ENCODE peak calls at places on chromosomes 4 and X, in five cellular contexts. One of them, this sample, is unnamed.

GRCh38 chr4:21726255-21726815 is 222.2 kb downstream of the KCNIP4 start:
- DNase-seq in iPS DF 6.9: no peak
- DNase-seq in tibial artery: no peak
- DNase-seq in A549: no peak
- DNase-seq in suprapubic skin: no peak
- DNase-seq in this sample: no peak

GRCh38 chr4:156391297-156391653 is 437.6 kb upstream of the CTSO start:
- DNase-seq in iPS DF 6.9: no peak
- DNase-seq in tibial artery: no peak
- DNase-seq in A549: no peak
- DNase-seq in suprapubic skin: no peak
- DNase-seq in this sample: no peak

GRCh38 chrX:11187001-11187400 is 75.9 kb downstream of the HCCS start:
- DNase-seq in iPS DF 6.9: no peak
- DNase-seq in tibial artery: no peak
- DNase-seq in A549: no peak
- DNase-seq in suprapubic skin: no peak
- DNase-seq in this sample: no peak

GRCh38 chrX:118350221-118350620 is 4.3 kb downstream of the WDR44 start:
- DNase-seq in iPS DF 6.9: no peak
- DNase-seq in tibial artery: no peak
- DNase-seq in A549: no peak
- DNase-seq in suprapubic skin: no peak
- DNase-seq in this sample: no peak

GRCh38 chr4:170091069-170091696 is 1.4 kb upstream of the AADAT start:
- DNase-seq in iPS DF 6.9: no peak
- DNase-seq in tibial artery: peak
- DNase-seq in A549: no peak
- DNase-seq in suprapubic skin: no peak
- DNase-seq in this sample: peak

GRCh38 chr4:144353240-144353639 is 212.7 kb upstream of the GYPA start:
- DNase-seq in iPS DF 6.9: no peak
- DNase-seq in tibial artery: no peak
- DNase-seq in A549: no peak
- DNase-seq in suprapubic skin: no peak
- DNase-seq in this sample: peak

GRCh38 chr4:120922390-120923200 is at the start of gene PRDM5:
- DNase-seq in iPS DF 6.9: peak
- DNase-seq in tibial artery: peak
- DNase-seq in A549: peak
- DNase-seq in suprapubic skin: no peak
- DNase-seq in this sample: peak

GRCh38 chr4:182944484-182945227 is 27.5 kb upstream of the DCTD start:
- DNase-seq in iPS DF 6.9: no peak
- DNase-seq in tibial artery: no peak
- DNase-seq in A549: no peak
- DNase-seq in suprapubic skin: no peak
- DNase-seq in this sample: no peak

GRCh38 chr4:109998867-109999303 is 86.2 kb downstream of the EGF start:
- DNase-seq in iPS DF 6.9: no peak
- DNase-seq in tibial artery: no peak
- DNase-seq in A549: peak
- DNase-seq in suprapubic skin: no peak
- DNase-seq in this sample: no peak

GRCh38 chrX:17679820-17680219 is 57.5 kb upstream of the SCML1 start:
- DNase-seq in iPS DF 6.9: no peak
- DNase-seq in tibial artery: no peak
- DNase-seq in A549: no peak
- DNase-seq in suprapubic skin: no peak
- DNase-seq in this sample: no peak

GRCh38 chrX:57573754-57574153 is 18.1 kb upstream of the ZXDB start:
- DNase-seq in iPS DF 6.9: no peak
- DNase-seq in tibial artery: no peak
- DNase-seq in A549: no peak
- DNase-seq in suprapubic skin: no peak
- DNase-seq in this sample: peak

GRCh38 chrX:119758682-119759332 is 419 bp downstream of the SOWAHD start:
- DNase-seq in iPS DF 6.9: no peak
- DNase-seq in tibial artery: no peak
- DNase-seq in A549: no peak
- DNase-seq in suprapubic skin: no peak
- DNase-seq in this sample: peak

GRCh38 chr4:154137320-154137905 is 348.5 kb upstream of the SFRP2 start:
- DNase-seq in iPS DF 6.9: no peak
- DNase-seq in tibial artery: no peak
- DNase-seq in A549: no peak
- DNase-seq in suprapubic skin: no peak
- DNase-seq in this sample: peak

GRCh38 chrX:153310901-153311300 is 10.7 kb downstream of the PNMA6F start:
- DNase-seq in iPS DF 6.9: no peak
- DNase-seq in tibial artery: no peak
- DNase-seq in A549: no peak
- DNase-seq in suprapubic skin: no peak
- DNase-seq in this sample: peak

GRCh38 chrX:14936561-14936960 is 63.3 kb downstream of the MOSPD2 start:
- DNase-seq in iPS DF 6.9: no peak
- DNase-seq in tibial artery: no peak
- DNase-seq in A549: peak
- DNase-seq in suprapubic skin: no peak
- DNase-seq in this sample: no peak

GRCh38 chrX:128807367-128807766 is 715.9 kb downstream of the SMARCA1 start:
- DNase-seq in iPS DF 6.9: no peak
- DNase-seq in tibial artery: no peak
- DNase-seq in A549: peak
- DNase-seq in suprapubic skin: no peak
- DNase-seq in this sample: no peak

GRCh38 chr4:8377103-8378075 is 63.1 kb downstream of the ACOX3 start:
- DNase-seq in iPS DF 6.9: no peak
- DNase-seq in tibial artery: no peak
- DNase-seq in A549: no peak
- DNase-seq in suprapubic skin: no peak
- DNase-seq in this sample: no peak

GRCh38 chr4:32985256-32985655 is 2265.1 kb downstream of the PCDH7 start:
- DNase-seq in iPS DF 6.9: no peak
- DNase-seq in tibial artery: no peak
- DNase-seq in A549: no peak
- DNase-seq in suprapubic skin: no peak
- DNase-seq in this sample: no peak

GRCh38 chr4:65656008-65656407 is 14.3 kb downstream of the EPHA5 start:
- DNase-seq in iPS DF 6.9: no peak
- DNase-seq in tibial artery: no peak
- DNase-seq in A549: no peak
- DNase-seq in suprapubic skin: no peak
- DNase-seq in this sample: no peak

GRCh38 chr4:127708985-127709384 is 21.2 kb upstream of the SLC25A31 start:
- DNase-seq in iPS DF 6.9: no peak
- DNase-seq in tibial artery: no peak
- DNase-seq in A549: peak
- DNase-seq in suprapubic skin: no peak
- DNase-seq in this sample: no peak

GRCh38 chr4:6460876-6461275 is 11.5 kb downstream of the PPP2R2C start:
- DNase-seq in iPS DF 6.9: no peak
- DNase-seq in tibial artery: peak
- DNase-seq in A549: no peak
- DNase-seq in suprapubic skin: peak
- DNase-seq in this sample: peak

GRCh38 chr4:157978680-157979361 is 194.0 kb downstream of the GASK1B start:
- DNase-seq in iPS DF 6.9: peak
- DNase-seq in tibial artery: no peak
- DNase-seq in A549: peak
- DNase-seq in suprapubic skin: peak
- DNase-seq in this sample: peak

GRCh38 chrX:38061335-38061734 is 55.0 kb downstream of the SYTL5 start:
- DNase-seq in iPS DF 6.9: no peak
- DNase-seq in tibial artery: no peak
- DNase-seq in A549: peak
- DNase-seq in suprapubic skin: no peak
- DNase-seq in this sample: no peak

DNA sequence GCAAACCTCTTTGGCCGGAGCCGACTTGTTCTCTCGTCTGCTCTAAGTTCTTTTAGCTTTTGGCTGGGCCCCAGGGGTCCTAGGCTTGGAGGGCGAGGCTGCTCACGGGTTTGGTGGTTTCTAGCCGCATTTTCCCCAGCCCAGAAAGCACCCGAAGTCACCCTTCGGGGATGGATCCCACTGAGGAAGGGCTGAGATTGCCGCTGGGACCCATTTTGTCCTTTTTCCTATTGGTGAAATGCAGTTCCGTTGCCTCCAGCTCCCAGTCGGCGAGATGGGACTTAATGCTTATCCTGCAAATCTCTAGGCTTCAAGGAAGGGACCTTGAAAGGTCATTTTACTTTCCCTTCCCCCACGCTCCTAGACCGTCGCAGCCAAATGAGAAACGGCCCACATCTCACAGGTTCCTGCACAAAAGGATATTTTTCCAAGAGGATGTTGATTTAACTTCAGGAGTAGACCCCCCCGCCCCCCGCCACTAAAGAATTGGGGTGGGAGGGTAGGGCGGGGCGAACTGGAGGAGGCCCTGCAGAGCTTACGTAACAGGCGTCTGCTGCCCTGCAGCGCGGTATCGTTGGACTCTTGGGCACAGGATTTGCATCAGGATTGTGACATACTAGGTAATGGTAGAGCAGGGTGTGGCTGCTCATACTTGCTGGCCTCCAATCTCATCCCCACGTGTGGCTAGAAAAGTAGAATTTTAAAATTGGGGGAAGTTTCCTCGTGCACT is 564 bp downstream of the PGK1 start:
- DNase-seq in iPS DF 6.9: no peak
- DNase-seq in tibial artery: peak
- DNase-seq in A549: peak
- DNase-seq in suprapubic skin: peak
- DNase-seq in this sample: peak
- H3K4me3 ChIP-seq in iPS DF 6.9: peak
- H3K4me3 ChIP-seq in tibial artery: peak
- H3K4me3 ChIP-seq in A549: peak
- H3K4me3 ChIP-seq in suprapubic skin: peak
- H3K4me3 ChIP-seq in this sample: peak

DNA sequence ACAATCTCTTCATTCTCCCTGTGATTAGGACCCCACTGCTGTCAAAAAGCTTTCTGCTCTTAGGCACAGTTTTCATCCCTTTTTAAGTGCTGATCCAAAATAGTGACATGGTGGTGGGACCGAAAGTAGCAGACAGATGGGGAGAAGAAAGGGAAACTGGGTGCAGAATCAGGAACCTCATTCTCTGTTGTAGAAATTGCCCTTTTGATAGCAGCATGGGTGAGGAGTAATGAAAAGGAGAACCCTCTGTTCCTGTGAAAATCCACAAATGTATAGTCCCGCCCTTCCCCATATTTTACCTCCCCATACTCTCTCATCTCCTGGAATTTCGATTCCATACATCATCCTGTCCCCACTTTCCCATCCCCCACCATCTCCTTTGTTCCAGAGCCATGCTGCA is 126.5 kb downstream of the STIM2 start:
- DNase-seq in iPS DF 6.9: no peak
- DNase-seq in tibial artery: no peak
- DNase-seq in A549: no peak
- DNase-seq in suprapubic skin: no peak
- DNase-seq in this sample: no peak
- H3K27ac ChIP-seq in iPS DF 6.9: no peak
- H3K27ac ChIP-seq in tibial artery: no peak
- H3K27ac ChIP-seq in A549: no peak
- H3K27ac ChIP-seq in suprapubic skin: no peak
- H3K27ac ChIP-seq in this sample: no peak

GRCh38 chrX:110282922-110283321 is 35.0 kb downstream of the AMMECR1 start:
- DNase-seq in iPS DF 6.9: no peak
- DNase-seq in tibial artery: no peak
- DNase-seq in A549: no peak
- DNase-seq in suprapubic skin: no peak
- DNase-seq in this sample: no peak

GRCh38 chrX:110284159-110284558 is 33.7 kb downstream of the AMMECR1 start:
- DNase-seq in iPS DF 6.9: no peak
- DNase-seq in tibial artery: no peak
- DNase-seq in A549: peak
- DNase-seq in suprapubic skin: no peak
- DNase-seq in this sample: no peak

GRCh38 chrX:110286126-110286525 is 31.8 kb downstream of the AMMECR1 start:
- DNase-seq in iPS DF 6.9: no peak
- DNase-seq in tibial artery: no peak
- DNase-seq in A549: peak
- DNase-seq in suprapubic skin: no peak
- DNase-seq in this sample: no peak

DNA sequence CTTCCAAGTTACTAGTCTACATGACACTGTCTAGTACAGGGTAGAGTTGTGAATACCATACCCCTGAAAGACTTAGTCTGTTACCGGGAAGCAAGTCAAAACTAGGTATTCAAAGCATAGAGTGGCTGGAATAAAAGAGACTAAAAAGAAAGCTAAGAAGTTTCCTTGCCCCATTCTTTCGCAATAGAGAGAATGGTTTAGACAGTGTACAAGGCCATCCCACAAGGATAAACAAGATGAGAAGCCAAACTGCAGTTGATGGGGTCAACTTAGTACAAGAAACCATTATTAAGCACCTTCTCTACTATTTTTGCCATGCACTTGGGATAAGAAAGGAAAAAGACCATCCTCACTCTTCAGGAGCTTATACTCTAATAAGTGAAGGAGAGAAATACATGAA is 30.3 kb downstream of the AMMECR1 start:
- DNase-seq in iPS DF 6.9: no peak
- DNase-seq in tibial artery: no peak
- DNase-seq in A549: no peak
- DNase-seq in suprapubic skin: no peak
- DNase-seq in this sample: no peak
- H3K4me3 ChIP-seq in iPS DF 6.9: no peak
- H3K4me3 ChIP-seq in tibial artery: no peak
- H3K4me3 ChIP-seq in A549: no peak
- H3K4me3 ChIP-seq in suprapubic skin: no peak
- H3K4me3 ChIP-seq in this sample: no peak

GRCh38 chrX:134547047-134547679 is 87.2 kb downstream of the HPRT1 start:
- DNase-seq in iPS DF 6.9: no peak
- DNase-seq in tibial artery: no peak
- DNase-seq in A549: peak
- DNase-seq in suprapubic skin: no peak
- DNase-seq in this sample: no peak

GRCh38 chrX:134546187-134546586 is 86.2 kb downstream of the HPRT1 start:
- DNase-seq in iPS DF 6.9: no peak
- DNase-seq in tibial artery: no peak
- DNase-seq in A549: no peak
- DNase-seq in suprapubic skin: no peak
- DNase-seq in this sample: peak

GRCh38 chrX:134544614-134545255 is 84.8 kb downstream of the HPRT1 start:
- DNase-seq in iPS DF 6.9: no peak
- DNase-seq in tibial artery: no peak
- DNase-seq in A549: no peak
- DNase-seq in suprapubic skin: no peak
- DNase-seq in this sample: peak

GRCh38 chrX:134544189-134544588 is 84.2 kb downstream of the HPRT1 start:
- DNase-seq in iPS DF 6.9: no peak
- DNase-seq in tibial artery: no peak
- DNase-seq in A549: no peak
- DNase-seq in suprapubic skin: no peak
- DNase-seq in this sample: no peak

DNA sequence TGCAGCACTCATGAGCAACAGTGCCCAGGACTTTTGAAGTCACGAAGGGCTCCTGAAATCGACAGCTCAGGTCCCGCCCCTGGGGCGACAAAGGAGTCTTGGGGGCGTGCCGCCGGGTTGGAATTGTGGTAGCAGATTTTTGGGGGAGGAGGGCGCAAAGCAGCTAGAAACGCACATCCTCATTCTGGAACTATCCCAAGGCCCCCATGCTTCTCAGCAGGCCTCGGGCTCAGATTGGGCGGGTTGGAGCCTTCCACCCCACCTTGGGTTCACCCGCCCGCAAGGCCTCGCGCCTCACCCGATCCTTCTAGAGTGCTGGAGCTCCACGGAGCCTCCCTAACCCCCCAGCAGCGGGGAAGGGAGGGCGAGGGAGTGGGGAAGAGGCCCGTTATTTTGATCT is 85.6 kb downstream of the HPRT1 start:
- DNase-seq in iPS DF 6.9: no peak
- DNase-seq in tibial artery: no peak
- DNase-seq in A549: no peak
- DNase-seq in suprapubic skin: no peak
- DNase-seq in this sample: peak
- H3K27ac ChIP-seq in iPS DF 6.9: no peak
- H3K27ac ChIP-seq in tibial artery: no peak
- H3K27ac ChIP-seq in A549: no peak
- H3K27ac ChIP-seq in suprapubic skin: no peak
- H3K27ac ChIP-seq in this sample: no peak

This sample was measured in endodermal cell.